ENCODE peak calls at places on chromosome 22, in nine cellular contexts. S is thoracic aorta; I is Peyer's patch; V is right lobe of liver; B is CD8-positive, alpha-beta T cell; J is heart left ventricle; Q is CD8-positive, alpha-beta memory T cell; A is uterus; H is PC-9. N is an unnamed sample.

GRCh38 chr22:30078320-30079311 is 1.6 kb upstream of the HORMAD2 start:
- DNase-seq in S (no peak), I (no peak), V (no peak), B (no peak), J (no peak), Q (no peak), A (no peak), H (no peak), N (no peak)

GRCh38 chr22:27197071-27197470 is 539.7 kb downstream of the MIAT start:
- DNase-seq in S (no peak), I (no peak), V (no peak), B (no peak), J (no peak), Q (no peak), A (no peak), H (no peak), N (no peak)

GRCh38 chr22:29208879-29209623 is 3.4 kb downstream of the EMID1 start:
- DNase-seq in S (no peak), I (no peak), V (no peak), B (no peak), J (no peak), Q (no peak), A (no peak), H (no peak), N (no peak)

GRCh38 chr22:38315801-38316339 is 1.4 kb downstream of the CSNK1E start:
- DNase-seq in S (no peak), I (no peak), V (no peak), B (no peak), J (no peak), Q (no peak), A (no peak), H (no peak), N (no peak)

GRCh38 chr22:38868886-38869381 is 3.1 kb downstream of the CBX6 start:
- DNase-seq in S (peak; percentile 38), I (peak; percentile 84), V (peak; percentile 83), B (peak; percentile 73), J (peak; percentile 91), Q (peak; percentile 79), A (peak; percentile 74), H (no peak), N (peak; percentile 87)

GRCh38 chr22:26553056-26553752 is 36.7 kb downstream of the TPST2 start:
- DNase-seq in S (no peak), I (no peak), V (no peak), B (no peak), J (no peak), Q (no peak), A (no peak), H (no peak), N (no peak)

GRCh38 chr22:25111579-25112517 is 87.8 kb upstream of the CRYBB3 start:
- DNase-seq in S (peak; percentile 31), I (peak; percentile 72), V (peak; percentile 83), B (no peak), J (peak; percentile 65), Q (no peak), A (no peak), H (no peak), N (no peak)

GRCh38 chr22:24097961-24098391 is 83.3 kb upstream of the SUSD2 start:
- DNase-seq in S (no peak), I (peak; percentile 36), V (no peak), B (no peak), J (no peak), Q (no peak), A (no peak), H (no peak), N (no peak)

GRCh38 chr22:40107756-40108437 is 69.8 kb upstream of the TNRC6B start:
- DNase-seq in S (no peak), I (peak; percentile 48), V (no peak), B (no peak), J (no peak), Q (no peak), A (peak; percentile 27), H (no peak), N (no peak)

GRCh38 chr22:10780281-10780680 is 4747.7 kb upstream of the OR11H1 start:
- DNase-seq in S (no peak), I (peak; percentile 46), V (no peak), B (no peak), J (no peak), Q (no peak), A (no peak), H (no peak), N (no peak)

GRCh38 chr22:40009231-40009769 is 14.5 kb downstream of the FAM83F start:
- DNase-seq in S (no peak), I (peak; percentile 67), V (no peak), B (no peak), J (no peak), Q (no peak), A (no peak), H (no peak), N (no peak)

GRCh38 chr22:45994516-45995404 is 17.8 kb upstream of the WNT7B start:
- DNase-seq in S (no peak), I (peak; percentile 89), V (peak; percentile 87), B (peak; percentile 73), J (peak; percentile 94), Q (peak; percentile 71), A (peak; percentile 86), H (peak; percentile 52), N (peak; percentile 73)

GRCh38 chr22:26945565-26945964 is 288.2 kb downstream of the MIAT start:
- DNase-seq in S (no peak), I (no peak), V (no peak), B (no peak), J (no peak), Q (no peak), A (no peak), H (no peak), N (no peak)

GRCh38 chr22:49999901-50000586 is 12.5 kb downstream of the IL17REL start:
- DNase-seq in S (no peak), I (no peak), V (no peak), B (no peak), J (peak; percentile 55), Q (no peak), A (no peak), H (no peak), N (no peak)

GRCh38 chr22:49391436-49391835 is 436.2 kb downstream of the BRD1 start:
- DNase-seq in S (no peak), I (peak; percentile 37), V (no peak), B (no peak), J (no peak), Q (no peak), A (no peak), H (no peak), N (no peak)

GRCh38 chr22:49934891-49935557 is 16.6 kb downstream of the CRELD2 start:
- DNase-seq in S (no peak), I (peak; percentile 88), V (peak; percentile 88), B (peak; percentile 87), J (peak; percentile 94), Q (peak; percentile 80), A (peak; percentile 87), H (no peak), N (no peak)

GRCh38 chr22:39514373-39514973 is 5.9 kb upstream of the ATF4 start:
- DNase-seq in S (no peak), I (peak; percentile 66), V (peak; percentile 56), B (peak; percentile 36), J (peak; percentile 72), Q (no peak), A (peak; percentile 49), H (peak; percentile 42), N (peak; percentile 80)

GRCh38 chr22:40256501-40256900 is 78.8 kb downstream of the TNRC6B start:
- DNase-seq in S (no peak), I (no peak), V (no peak), B (no peak), J (no peak), Q (no peak), A (no peak), H (no peak), N (no peak)

DNA sequence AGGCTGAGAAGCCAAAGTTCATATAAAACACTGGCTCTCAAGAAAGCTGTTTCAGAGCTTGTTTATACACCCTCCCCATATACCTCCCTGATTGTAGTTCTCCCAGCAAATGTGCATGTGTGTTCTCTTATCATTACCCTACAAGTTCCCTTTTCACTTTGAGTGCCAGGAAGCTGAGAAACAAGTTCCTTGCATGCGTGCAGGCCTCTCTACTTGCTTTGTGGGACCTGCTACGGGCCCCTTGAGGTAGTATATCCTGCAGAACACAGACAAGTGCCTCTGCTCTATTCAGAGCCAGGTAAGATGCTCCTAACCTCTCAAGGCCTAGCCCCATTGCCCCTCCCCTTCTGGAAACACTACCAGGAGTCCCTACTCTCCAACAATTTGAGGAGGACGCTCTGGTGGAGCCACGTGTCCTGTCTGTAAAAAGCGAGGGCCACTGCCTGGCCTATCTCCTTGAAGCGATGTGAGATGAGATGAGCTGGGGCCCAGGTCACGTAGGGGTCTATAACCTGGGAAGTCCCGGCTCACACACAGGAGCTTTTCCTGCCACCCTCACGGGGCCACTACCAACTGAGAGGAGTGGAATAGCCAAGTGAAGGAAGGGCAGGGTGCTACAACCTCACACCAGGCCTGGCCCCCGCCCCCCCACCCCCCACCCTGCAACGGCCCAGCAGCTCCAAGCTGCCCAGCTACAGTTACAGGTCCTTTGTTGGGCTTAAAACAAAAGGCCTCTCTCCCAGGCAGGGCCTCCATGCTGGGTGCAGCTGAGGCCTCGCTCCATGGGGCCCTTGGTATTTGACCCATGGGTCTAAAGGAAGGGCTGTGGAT is 2.6 kb upstream of the ATP5MGL start:
- DNase-seq in S (no peak), I (no peak), V (no peak), B (no peak), J (no peak), Q (no peak), A (no peak), H (no peak), N (no peak)
- H3K4me1 ChIP-seq in S (peaks cover 58% of the 10 kb centered on the region), I (peaks cover 41% of the 10 kb centered on the region), V (peaks cover 57% of the 10 kb centered on the region), B (peaks cover 27% of the 10 kb centered on the region), J (peaks cover 86% of the 10 kb centered on the region), Q (peaks cover 31% of the 10 kb centered on the region), A (peaks cover 31% of the 10 kb centered on the region), H (peaks cover 6% of the 10 kb centered on the region), N (peaks cover 3% of the 10 kb centered on the region)

GRCh38 chr22:21760640-21761039 is 25.0 kb upstream of the YPEL1 start:
- DNase-seq in S (no peak), I (no peak), V (no peak), B (no peak), J (no peak), Q (no peak), A (no peak), H (no peak), N (no peak)
- H3K36me3 ChIP-seq in S (peaks cover 25% of the 10 kb centered on the region), I (peaks cover 66% of the 10 kb centered on the region), V (peaks cover 38% of the 10 kb centered on the region), B (peaks cover 18% of the 10 kb centered on the region), J (peaks cover 75% of the 10 kb centered on the region), Q (peaks cover 23% of the 10 kb centered on the region), A (no peaks in the 10 kb centered on the region), H (no peaks in the 10 kb centered on the region), N (no peaks in the 10 kb centered on the region)

DNA sequence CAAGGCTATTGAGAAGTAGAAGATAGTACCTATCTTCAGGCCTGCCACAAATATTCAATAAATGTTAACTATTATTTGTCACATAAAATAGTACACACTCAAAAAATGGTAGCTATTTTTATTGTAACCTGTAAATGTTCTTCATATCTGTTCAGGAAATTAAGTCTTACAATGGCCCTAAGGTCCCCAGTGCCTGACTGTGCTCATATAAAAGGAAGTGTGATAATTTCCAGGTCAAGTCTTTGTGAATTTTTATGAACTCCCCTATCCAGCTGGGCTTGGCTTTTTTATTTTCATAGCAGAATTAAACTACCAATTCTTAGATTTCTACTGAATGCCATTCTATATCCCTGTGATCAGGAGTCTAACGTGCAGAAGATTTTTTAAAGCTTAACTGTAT is 284.2 kb upstream of the PITPNB start:
- DNase-seq in S (no peak), I (no peak), V (no peak), B (no peak), J (no peak), Q (no peak), A (no peak), H (no peak), N (no peak)
- H3K27me3 ChIP-seq in S (no peaks in the 10 kb centered on the region), I (no peaks in the 10 kb centered on the region), V (no peaks in the 10 kb centered on the region), B (no peaks in the 10 kb centered on the region), J (no peaks in the 10 kb centered on the region), Q (no peaks in the 10 kb centered on the region), A (no peaks in the 10 kb centered on the region), H (no peaks in the 10 kb centered on the region), N (no peaks in the 10 kb centered on the region)

GRCh38 chr22:36156119-36156514 is 4.4 kb downstream of the APOL3 start:
- DNase-seq in S (no peak), I (no peak), V (no peak), B (no peak), J (no peak), Q (no peak), A (no peak), H (no peak), N (no peak)
- H3K4me1 ChIP-seq in S (peaks cover 44% of the 10 kb centered on the region), I (peaks cover 41% of the 10 kb centered on the region), V (peaks cover 62% of the 10 kb centered on the region), B (peaks cover 62% of the 10 kb centered on the region), J (peaks cover 86% of the 10 kb centered on the region), Q (peaks cover 86% of the 10 kb centered on the region), A (peaks cover 17% of the 10 kb centered on the region), H (peaks cover 1% of the 10 kb centered on the region), N (peaks cover 21% of the 10 kb centered on the region)

N was measured in Caco-2.